ENCODE peak calls at places on chromosomes 16 and 17, in four cellular contexts. S, J, H and M are unnamed samples.

GRCh38 chr17:58313815-58314705 is 14.5 kb downstream of the TSPOAP1 start:
- DNase-seq in H (no peak), S (no peak), J (no peak), M (no peak)

GRCh38 chr16:58448890-58449289 is 51.1 kb upstream of the NDRG4 start:
- DNase-seq in J (no peak), S (no peak), H (no peak), M (no peak)

GRCh38 chr16:4212934-4213296 is 29.0 kb downstream of the SRL start:
- DNase-seq in J (no peak), S (no peak), H (no peak), M (no peak)

GRCh38 chr17:61447358-61447757 is 4.9 kb upstream of the TBX4 start:
- DNase-seq in H (no peak), J (no peak), S (no peak), M (no peak)

GRCh38 chr17:43341705-43342600 is 56.8 kb upstream of the ARL4D start:
- DNase-seq in J (no peak), S (no peak), H (no peak), M (peak)

GRCh38 chr16:3459401-3460090 is 16.1 kb downstream of the NAA60 start:
- DNase-seq in S (no peak), J (no peak), H (no peak), M (no peak)

GRCh38 chr17:38741443-38741842 is 6.7 kb downstream of the PCGF2 start:
- DNase-seq in S (no peak), H (no peak), J (no peak), M (no peak)

GRCh38 chr16:14445935-14446715 is 183.9 kb downstream of the PARN start:
- DNase-seq in S (no peak), H (no peak), J (no peak), M (no peak)

GRCh38 chr17:72457712-72458111 is 336.9 kb downstream of the SOX9 start:
- DNase-seq in S (no peak), H (no peak), J (no peak), M (no peak)

GRCh38 chr16:48542020-48542473 is 67.9 kb downstream of the N4BP1 start:
- DNase-seq in J (no peak), S (peak), H (peak), M (no peak)

GRCh38 chr17:35236821-35237220 is 6.1 kb upstream of the SLFN5 start:
- DNase-seq in J (no peak), S (no peak), H (no peak), M (no peak)

GRCh38 chr17:44543213-44543904 is 13.9 kb upstream of the FZD2 start:
- DNase-seq in H (no peak), S (no peak), J (no peak), M (no peak)

GRCh38 chr16:66043326-66043725 is 323.2 kb upstream of the CDH5 start:
- DNase-seq in S (no peak), J (no peak), H (no peak), M (no peak)

GRCh38 chr16:89430436-89431157 is 59.8 kb downstream of the ANKRD11 start:
- DNase-seq in S (no peak), H (no peak), J (no peak), M (no peak)

GRCh38 chr17:4519361-4519788 is 20.7 kb downstream of the SPNS2 start:
- DNase-seq in S (no peak), J (no peak), H (peak), M (no peak)

GRCh38 chr16:50153648-50154368 is 702 bp downstream of the TENT4B start:
- DNase-seq in J (no peak), S (peak), H (no peak), M (peak)